ENCODE peak calls at places on chromosomes 12 and 14, in nine cellular contexts. B is esophagus squamous epithelium; T is BJ; D is tibial nerve; M is dorsolateral prefrontal cortex; O is AG09309; W is CD8-positive, alpha-beta T cell; V is ovary; K is left lung. S is an unnamed sample.

GRCh38 chr14:96752594-96752993 is 44.6 kb upstream of the VRK1 start:
- DNase-seq in M (no peak), O (no peak), B (no peak), D (no peak), K (no peak), V (no peak), T (no peak), W (no peak), S (peak; percentile 46)

GRCh38 chr14:58078471-58078870 is 73.5 kb downstream of the ARMH4 start:
- DNase-seq in D (no peak), B (no peak), V (no peak), T (peak; percentile 31), W (no peak), O (no peak), M (no peak), K (no peak), S (no peak)

GRCh38 chr12:104165801-104166200 is 27.8 kb upstream of the NFYB start:
- DNase-seq in D (no peak), K (no peak), B (no peak), O (no peak), W (no peak), M (no peak), V (no peak), T (no peak), S (no peak)

GRCh38 chr12:104480826-104481457 is 24.2 kb downstream of the CHST11 start:
- DNase-seq in M (peak; percentile 53), W (no peak), V (no peak), T (no peak), B (no peak), O (no peak), D (no peak), K (peak; percentile 85), S (no peak)

GRCh38 chr12:20852649-20853048 is 42.1 kb downstream of the SLCO1B3 start:
- DNase-seq in V (no peak), D (no peak), B (no peak), O (no peak), T (no peak), W (no peak), M (no peak), K (no peak), S (no peak)

GRCh38 chr14:63308723-63309317 is 9.9 kb downstream of the GPHB5 start:
- DNase-seq in O (no peak), D (no peak), V (no peak), M (no peak), T (no peak), K (no peak), B (no peak), W (no peak), S (no peak)

GRCh38 chr14:84273181-84273580 is 1256.8 kb upstream of the FLRT2 start:
- DNase-seq in O (no peak), K (no peak), D (no peak), M (no peak), T (no peak), V (no peak), B (no peak), W (no peak), S (no peak)

GRCh38 chr14:90585106-90585505 is 188.3 kb downstream of the CALM1 start:
- DNase-seq in W (no peak), V (no peak), M (no peak), K (peak; percentile 21), O (no peak), T (no peak), D (no peak), B (no peak), S (no peak)

GRCh38 chr14:28656704-28657255 is 109.8 kb upstream of the FOXG1 start:
- DNase-seq in M (no peak), V (no peak), B (no peak), K (no peak), O (no peak), W (no peak), T (no peak), D (no peak), S (no peak)

GRCh38 chr14:70697681-70698080 is 56.0 kb downstream of the TTC9 start:
- DNase-seq in T (no peak), M (no peak), D (no peak), K (no peak), O (no peak), V (no peak), B (no peak), W (no peak), S (no peak)

GRCh38 chr12:107027304-107028053 is 40.5 kb upstream of the MTERF2 start:
- DNase-seq in D (no peak), T (peak; percentile 90), W (no peak), M (no peak), O (peak; percentile 84), V (no peak), K (no peak), B (no peak), S (peak; percentile 51)

GRCh38 chr14:86501611-86502010 is 971.7 kb downstream of the FLRT2 start:
- DNase-seq in D (no peak), V (no peak), T (no peak), O (no peak), M (no peak), K (no peak), W (no peak), B (no peak), S (no peak)

GRCh38 chr14:41859336-41859735 is 252.7 kb downstream of the LRFN5 start:
- DNase-seq in V (no peak), W (no peak), T (no peak), B (no peak), M (no peak), O (no peak), D (no peak), K (no peak), S (no peak)

GRCh38 chr14:75709207-75709812 is 48.3 kb downstream of the TTLL5 start:
- DNase-seq in O (peak; percentile 64), V (peak; percentile 74), D (peak; percentile 71), M (peak; percentile 83), B (no peak), T (peak; percentile 20), W (peak; percentile 67), K (peak; percentile 59), S (peak; percentile 70)

GRCh38 chr12:51361419-51362016 is 15.0 kb upstream of the CELA1 start:
- DNase-seq in B (no peak), V (no peak), T (no peak), W (no peak), K (no peak), M (no peak), O (no peak), D (no peak), S (no peak)
- TF ChIP-seq CTCF in B (no peak), V (no peak), T (no peak), W (no peak), K (no peak), M (no peak), O (peak; percentile 23), D (no peak), S (no peak)

DNA sequence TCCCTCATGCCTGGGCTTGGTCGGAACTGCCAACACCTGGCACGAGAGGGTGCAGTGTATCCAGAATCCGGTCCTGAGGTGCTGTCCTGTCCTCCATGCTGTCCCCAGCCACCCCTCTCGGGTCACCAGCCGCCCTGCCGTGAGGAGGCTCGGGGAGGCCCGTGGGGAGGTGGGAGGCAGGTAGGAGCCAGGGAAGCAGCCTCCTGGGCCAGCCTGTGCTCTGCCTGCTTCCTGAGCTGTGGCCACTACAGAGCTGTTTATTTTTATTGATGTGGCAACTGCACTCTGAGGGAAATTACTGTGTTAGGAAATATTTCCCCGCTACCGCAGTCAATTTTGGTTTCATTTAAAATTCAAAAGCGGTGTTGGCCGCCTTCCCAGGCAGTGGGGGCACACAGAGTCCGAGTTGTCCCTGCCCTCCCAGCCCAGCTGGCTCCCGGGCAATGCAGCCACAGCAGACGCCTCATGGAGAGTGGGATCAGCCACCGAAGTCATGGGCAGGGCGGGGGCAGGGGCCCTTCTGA is 18.3 kb downstream of the NOC4L start:
- DNase-seq in O (peak; percentile 62), M (no peak), K (no peak), W (no peak), D (no peak), B (no peak), T (peak; percentile 50), V (no peak), S (no peak)
- H3K4me3 ChIP-seq in O (peak overlapping the region; percentile 23), M (no peak overlapping the region), K (peak overlapping the region; percentile 4), W (no peak overlapping the region), D (no peak overlapping the region), B (no peak overlapping the region), T (no peak overlapping the region), V (no peak overlapping the region), S (no peak overlapping the region)

GRCh38 chr12:49707812-49708147 is 575 bp upstream of the FMNL3 start:
- DNase-seq in V (no peak), T (no peak), B (no peak), O (no peak), M (no peak), W (no peak), D (no peak), K (no peak), S (no peak)
- TF ChIP-seq CTCF in V (no peak), T (no peak), B (no peak), O (no peak), M (no peak), W (no peak), D (no peak), K (no peak), S (no peak)

GRCh38 chr12:53589915-53590314 is 36.3 kb downstream of the ATF7 start:
- DNase-seq in D (no peak), B (no peak), K (no peak), T (no peak), O (no peak), W (no peak), V (no peak), M (no peak), S (no peak)

GRCh38 chr12:53590661-53591060 is 35.5 kb downstream of the ATF7 start:
- DNase-seq in W (no peak), O (no peak), M (no peak), B (no peak), V (no peak), D (no peak), T (no peak), K (no peak), S (no peak)

GRCh38 chr12:53593031-53593430 is 33.2 kb downstream of the ATF7 start:
- DNase-seq in D (no peak), O (no peak), B (no peak), T (no peak), W (no peak), V (no peak), K (no peak), M (no peak), S (no peak)

GRCh38 chr12:53589423-53589822 is 36.8 kb downstream of the ATF7 start:
- DNase-seq in W (no peak), B (no peak), V (no peak), M (no peak), K (no peak), T (no peak), D (no peak), O (no peak), S (no peak)

DNA sequence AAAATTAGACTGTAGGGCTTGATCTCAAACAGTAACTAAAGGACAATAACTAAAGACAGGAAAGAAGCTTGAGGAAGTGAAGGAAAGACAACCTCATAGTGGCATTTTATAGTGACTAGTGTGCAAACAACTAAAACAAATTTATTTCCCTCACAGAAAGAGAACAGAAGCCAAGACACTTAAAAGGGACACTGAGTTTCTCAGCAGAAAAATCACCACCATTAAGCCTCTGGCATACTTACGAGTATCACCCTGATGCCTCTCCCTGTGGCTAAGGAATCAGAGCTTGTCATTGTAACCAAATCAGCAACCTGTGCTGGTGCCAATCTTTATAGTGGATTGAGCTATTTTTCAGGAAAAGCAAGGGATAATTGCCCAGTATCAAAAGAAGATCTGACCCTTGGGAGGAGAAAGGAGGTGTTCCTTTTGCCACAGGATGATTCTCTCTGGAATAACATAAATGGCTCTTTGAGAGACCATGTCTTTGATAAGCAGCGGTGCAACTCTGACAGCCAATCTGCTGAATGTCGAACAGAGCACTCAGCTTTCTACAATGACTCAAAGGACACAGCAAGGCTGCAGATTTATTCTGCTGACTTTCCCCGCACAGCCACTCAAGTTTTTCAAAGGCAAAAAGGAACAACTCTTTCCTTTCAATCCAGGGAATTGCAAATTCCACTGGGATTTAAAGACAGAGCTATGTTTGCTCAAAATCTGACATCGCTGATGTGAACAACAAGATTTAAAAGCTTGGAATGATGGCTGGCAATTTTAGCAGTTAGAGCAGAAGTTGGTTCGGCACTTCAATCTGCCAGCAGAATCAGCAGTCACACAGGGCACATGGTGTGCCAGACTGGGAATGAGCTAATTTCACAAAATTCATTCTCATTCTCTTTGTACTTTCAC is 34.6 kb downstream of the ATF7 start:
- DNase-seq in O (no peak), T (no peak), M (peak; percentile 52), D (no peak), B (no peak), V (no peak), W (no peak), K (no peak), S (no peak)
- H3K4me3 ChIP-seq in O (no peak overlapping the region), T (no peak overlapping the region), M (peak overlapping the region; percentile 49), D (no peak overlapping the region), B (no peak overlapping the region), V (no peak overlapping the region), W (no peak overlapping the region), K (no peak overlapping the region), S (no peak overlapping the region)

S was measured in HFF-Myc.